ENCODE peak calls at places on chromosomes 13 and 19, in four cellular contexts. L is A549, Q is K562, B is HepG2. P is an unnamed sample.

GRCh38 chr13:98279473-98280175 is 102.6 kb upstream of the RNF113B start:
- DNase-seq in L (no peak), Q (no peak), B (no peak), P (peak)

GRCh38 chr13:111401755-111402154 is 81.3 kb downstream of the TEX29 start:
- DNase-seq in L (no peak), Q (no peak), B (no peak), P (no peak)

GRCh38 chr19:57025491-57025890 is 94.3 kb upstream of the USP29 start:
- DNase-seq in L (no peak), Q (no peak), B (no peak), P (no peak)

GRCh38 chr19:53357821-53358581 is 7.5 kb upstream of the ZNF525 start:
- DNase-seq in L (no peak), Q (peak), B (no peak), P (no peak)

GRCh38 chr19:4909172-4909896 is at the start of gene UHRF1:
- DNase-seq in L (peak), Q (peak), B (peak), P (no peak)

GRCh38 chr13:22447132-22447886 is 733.5 kb upstream of the SGCG start:
- DNase-seq in L (no peak), Q (no peak), B (no peak), P (no peak)

GRCh38 chr13:110636701-110637201 is 21.4 kb downstream of the NAXD start:
- DNase-seq in L (no peak), Q (no peak), B (no peak), P (no peak)

GRCh38 chr13:35468195-35468594 is 8.3 kb downstream of the MAB21L1 start:
- DNase-seq in L (no peak), Q (no peak), B (no peak), P (no peak)

GRCh38 chr13:105363747-105364177 is 1171.7 kb downstream of the EFNB2 start:
- DNase-seq in L (no peak), Q (no peak), B (no peak), P (no peak)

GRCh38 chr19:56837492-56837891 is 3.0 kb downstream of the PEG3 start:
- DNase-seq in L (no peak), Q (no peak), B (peak), P (no peak)

GRCh38 chr13:31053098-31053497 is 108.6 kb downstream of the HSPH1 start:
- DNase-seq in L (no peak), Q (no peak), B (no peak), P (no peak)

GRCh38 chr19:4987286-4987685 is 18.4 kb downstream of the KDM4B start:
- DNase-seq in L (no peak), Q (peak), B (no peak), P (no peak)

GRCh38 chr13:101925731-101926130 is 473.3 kb downstream of the ITGBL1 start:
- DNase-seq in L (no peak), Q (no peak), B (no peak), P (no peak)

GRCh38 chr13:98909016-98909415 is 68.8 kb downstream of the DOCK9 start:
- DNase-seq in L (peak), Q (no peak), B (no peak), P (no peak)

GRCh38 chr19:6425732-6426686 is 1.4 kb upstream of the KHSRP start:
- DNase-seq in L (no peak), Q (peak), B (peak), P (no peak)

GRCh38 chr19:4620675-4621074 is 18.6 kb upstream of the TNFAIP8L1 start:
- DNase-seq in L (no peak), Q (no peak), B (no peak), P (no peak)

GRCh38 chr13:51557875-51558604 is 26.2 kb upstream of the WDFY2 start:
- DNase-seq in L (peak), Q (no peak), B (no peak), P (no peak)

GRCh38 chr13:112101360-112101930 is 34.5 kb downstream of the SOX1 start:
- DNase-seq in L (no peak), Q (no peak), B (no peak), P (no peak)

GRCh38 chr13:97879646-97880297 is 73.7 kb upstream of the IPO5 start:
- DNase-seq in L (peak), Q (no peak), B (no peak), P (no peak)

GRCh38 chr19:55519461-55520311 is 17.2 kb downstream of the SBK2 start:
- DNase-seq in L (peak), Q (peak), B (peak), P (no peak)

GRCh38 chr19:40804783-40805242 is 5.8 kb downstream of the EGLN2 start:
- DNase-seq in L (no peak), Q (no peak), B (no peak), P (no peak)

GRCh38 chr19:18746393-18747167 is 44.5 kb downstream of the COMP start:
- DNase-seq in L (no peak), Q (no peak), B (no peak), P (no peak)

GRCh38 chr13:44853641-44854040 is 135.6 kb downstream of the NUFIP1 start:
- DNase-seq in L (peak), Q (no peak), B (peak), P (no peak)

GRCh38 chr19:51799311-51799997 is 4.5 kb downstream of the FPR3 start:
- DNase-seq in L (peak), Q (peak), B (peak), P (no peak)

GRCh38 chr13:60482012-60482411 is 85.0 kb downstream of the TDRD3 start:
- DNase-seq in L (no peak), Q (no peak), B (no peak), P (no peak)

GRCh38 chr13:92225861-92226260 is 827.4 kb downstream of the GPC5 start:
- DNase-seq in L (no peak), Q (no peak), B (no peak), P (no peak)

GRCh38 chr13:89227356-89227755 is 1556.2 kb downstream of the SLITRK5 start:
- DNase-seq in L (no peak), Q (no peak), B (no peak), P (no peak)

GRCh38 chr19:49430678-49431329 is 5.6 kb downstream of the GFY start:
- DNase-seq in L (peak), Q (peak), B (no peak), P (no peak)

GRCh38 chr13:22082437-22083100 is 411.7 kb downstream of the FGF9 start:
- DNase-seq in L (no peak), Q (no peak), B (no peak), P (no peak)

GRCh38 chr13:67258482-67258881 is 28.3 kb upstream of the PCDH9 start:
- DNase-seq in L (no peak), Q (no peak), B (no peak), P (no peak)

GRCh38 chr13:73416093-73416492 is 357.3 kb downstream of the KLF5 start:
- DNase-seq in L (no peak), Q (no peak), B (no peak), P (no peak)

GRCh38 chr13:49419292-49419691 is 24.6 kb downstream of the CAB39L start:
- DNase-seq in L (no peak), Q (no peak), B (peak), P (no peak)

GRCh38 chr19:16470911-16471811 is 609 bp downstream of the EPS15L1 start:
- DNase-seq in L (no peak), Q (peak), B (no peak), P (no peak)

GRCh38 chr13:38902551-38902950 is 88.1 kb downstream of the STOML3 start:
- DNase-seq in L (no peak), Q (no peak), B (no peak), P (no peak)

GRCh38 chr19:32203161-32203560 is 142.2 kb upstream of the ZNF507 start:
- DNase-seq in L (no peak), Q (no peak), B (no peak), P (no peak)

GRCh38 chr13:44199627-44200207 is 173.9 kb upstream of the SERP2 start:
- DNase-seq in L (no peak), Q (no peak), B (no peak), P (no peak)

GRCh38 chr13:95160112-95160906 is 140.9 kb downstream of the ABCC4 start:
- DNase-seq in L (peak), Q (no peak), B (peak), P (no peak)

GRCh38 chr13:113791761-113792160 is 32.7 kb downstream of the TMEM255B start:
- DNase-seq in L (no peak), Q (no peak), B (no peak), P (no peak)
- TF ChIP-seq POLR2AphosphoS2 in L (no peak), Q (no peak), B (no peak), P (no peak)

DNA sequence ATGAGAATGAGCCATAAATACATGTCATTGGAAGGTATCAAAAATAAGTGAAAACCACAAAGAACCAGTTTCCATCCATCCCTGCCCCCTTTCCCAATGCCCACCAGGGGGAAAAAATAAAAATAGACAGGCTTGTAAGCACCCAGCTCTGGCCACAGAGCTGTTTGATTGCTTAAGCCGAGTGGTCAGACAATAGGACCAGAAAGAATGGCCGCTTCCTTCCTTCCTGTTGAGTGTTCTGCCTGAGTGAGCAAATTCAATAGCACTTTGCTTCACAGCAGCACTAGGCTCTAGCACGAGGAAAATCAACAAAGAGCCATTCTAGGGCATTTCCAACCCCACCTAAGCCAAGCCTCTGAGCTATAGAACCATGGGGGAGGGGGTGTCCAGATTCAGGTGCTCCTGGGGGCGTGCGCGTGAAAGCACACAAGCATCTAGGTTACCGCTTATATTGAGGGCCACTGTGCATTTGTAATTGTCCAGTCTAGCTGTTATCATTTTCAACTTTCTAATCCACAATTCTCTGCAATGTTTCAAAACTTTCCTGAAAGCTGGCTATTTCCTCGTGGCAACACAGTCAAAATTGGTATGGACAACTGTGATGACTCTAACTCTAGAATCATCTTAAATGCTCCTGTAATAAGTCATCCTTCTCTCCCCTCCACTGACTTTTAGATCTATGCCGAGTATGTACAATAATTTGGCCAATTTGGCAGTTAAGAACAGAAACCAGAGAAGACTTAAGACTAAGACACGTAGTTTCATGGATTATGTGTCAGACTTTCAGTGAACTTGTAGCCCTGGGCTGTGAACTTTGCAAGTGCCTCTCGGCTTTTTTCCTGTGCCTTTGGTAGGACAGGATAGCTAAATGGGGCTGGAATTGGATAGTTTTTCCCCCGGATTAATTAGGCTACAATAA is 64.3 kb downstream of the SPRY2 start:
- DNase-seq in L (no peak), Q (no peak), B (peak), P (no peak)
- TF ChIP-seq POLR2AphosphoS2 in L (no peak), Q (no peak), B (no peak), P (no peak)

DNA sequence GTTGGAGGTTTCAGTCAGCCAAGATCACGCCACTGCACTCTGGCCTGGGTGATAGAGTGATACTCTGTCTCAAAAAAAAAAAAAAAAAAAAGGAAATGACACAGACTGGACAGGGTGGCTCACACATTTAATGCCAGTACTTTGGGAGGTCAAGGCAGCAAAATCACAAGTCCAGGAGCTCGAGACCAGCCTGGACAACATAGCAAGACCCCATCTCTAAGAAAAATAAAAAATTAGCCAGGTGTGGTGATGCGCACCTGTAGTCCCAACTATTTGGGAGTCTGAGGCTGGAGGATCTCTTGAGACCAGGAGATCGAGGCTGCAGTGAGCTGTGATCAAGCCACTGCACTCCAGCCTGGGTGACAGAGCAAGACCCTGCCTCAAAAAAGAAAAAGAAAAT is 22.6 kb upstream of the NAPA start:
- DNase-seq in L (no peak), Q (no peak), B (no peak), P (no peak)
- TF ChIP-seq POLR2AphosphoS2 in L (no peak), Q (no peak), B (no peak), P (no peak)

GRCh38 chr13:27425151-27425917 is 915 bp downstream of the GTF3A start:
- DNase-seq in L (no peak), Q (no peak), B (no peak), P (no peak)
- TF ChIP-seq POLR2AphosphoS2 in L (no peak), Q (no peak), B (no peak), P (peak)

GRCh38 chr19:44876930-44877530 is 14.0 kb upstream of the TOMM40 start:
- DNase-seq in L (no peak), Q (no peak), B (no peak), P (no peak)
- TF ChIP-seq POLR2AphosphoS2 in L (no peak), Q (no peak), B (no peak), P (no peak)

GRCh38 chr19:13082192-13083007 is 20.3 kb downstream of the LYL1 start:
- DNase-seq in L (peak), Q (peak), B (peak), P (no peak)
- TF ChIP-seq POLR2AphosphoS2 in L (no peak), Q (no peak), B (no peak), P (no peak)

GRCh38 chr19:15290149-15290548 is 42.2 kb downstream of the BRD4 start:
- DNase-seq in L (no peak), Q (no peak), B (no peak), P (no peak)

GRCh38 chr19:15289673-15290072 is 42.7 kb downstream of the BRD4 start:
- DNase-seq in L (no peak), Q (no peak), B (no peak), P (no peak)

GRCh38 chr19:15291666-15292065 is 40.7 kb downstream of the BRD4 start:
- DNase-seq in L (no peak), Q (no peak), B (no peak), P (no peak)

GRCh38 chr19:15292140-15292539 is 40.2 kb downstream of the BRD4 start:
- DNase-seq in L (no peak), Q (no peak), B (no peak), P (no peak)

DNA sequence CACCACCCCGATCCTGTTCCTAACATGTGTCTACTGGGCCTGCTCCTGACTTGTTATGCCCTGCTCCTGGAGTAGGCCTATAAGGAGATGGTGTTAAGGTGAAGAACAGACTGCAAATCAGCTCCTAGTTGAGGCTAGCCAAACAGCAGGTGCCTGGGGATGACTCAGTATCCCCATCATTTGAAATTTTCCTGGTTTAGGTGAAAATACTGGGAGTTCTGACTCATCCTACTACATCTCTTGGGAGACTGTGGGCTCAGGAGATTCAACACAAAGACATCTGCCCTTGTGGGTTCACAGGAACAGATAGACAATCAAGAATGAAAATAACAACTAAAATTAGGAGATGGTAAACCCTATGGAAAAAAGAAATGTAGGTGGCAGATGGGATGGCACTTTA is 41.2 kb downstream of the BRD4 start:
- DNase-seq in L (no peak), Q (no peak), B (no peak), P (no peak)
- TF ChIP-seq POLR2AphosphoS2 in L (no peak), Q (no peak), B (no peak), P (no peak)

GRCh38 chr19:36019061-36019670 is 5.2 kb upstream of the ALKBH6 start:
- DNase-seq in L (no peak), Q (no peak), B (no peak), P (no peak)
- TF ChIP-seq POLR2AphosphoS2 in L (no peak), Q (no peak), B (no peak), P (no peak)

P was measured in GM12878.